ENCODE peak calls at places on chromosomes 12 and 14, in ten cellular contexts. B, E, C, L, V, U, D, N, W and Y are unnamed samples.

GRCh38 chr12:15322164-15323054 is at the start of gene PTPRO:
- DNase-seq in B (no peak), E (no peak), C (peak), L (no peak), V (no peak), U (peak), D (no peak), N (no peak), W (peak), Y (no peak)

GRCh38 chr14:100071545-100071944 is 6.3 kb downstream of the EVL start:
- DNase-seq in B (no peak), E (no peak), C (no peak), L (peak), V (no peak), U (no peak), D (no peak), N (no peak), W (no peak), Y (no peak)

GRCh38 chr12:64083285-64084210 is 138.5 kb downstream of the KICS2 start:
- DNase-seq in B (no peak), E (peak), C (peak), L (no peak), V (peak), U (no peak), D (peak), N (peak), W (peak), Y (peak)

GRCh38 chr14:100529561-100530031 is 57.6 kb downstream of the BEGAIN start:
- DNase-seq in B (no peak), E (peak), C (peak), L (peak), V (peak), U (no peak), D (no peak), N (no peak), W (peak), Y (no peak)

GRCh38 chr12:114665411-114666181 is 18.4 kb downstream of the TBX3 start:
- DNase-seq in B (no peak), E (no peak), C (no peak), L (no peak), V (no peak), U (peak), D (no peak), N (no peak), W (no peak), Y (no peak)

GRCh38 chr14:20632448-20632830 is 9.1 kb downstream of the OR6S1 start:
- DNase-seq in B (no peak), E (no peak), C (no peak), L (no peak), V (no peak), U (no peak), D (no peak), N (no peak), W (no peak), Y (no peak)

GRCh38 chr14:47240755-47241437 is 434.5 kb downstream of the MDGA2 start:
- DNase-seq in B (no peak), E (no peak), C (no peak), L (no peak), V (no peak), U (peak), D (no peak), N (peak), W (no peak), Y (no peak)

GRCh38 chr12:83954071-83954789 is 958.4 kb downstream of the SLC6A15 start:
- DNase-seq in B (no peak), E (no peak), C (no peak), L (no peak), V (no peak), U (peak), D (no peak), N (no peak), W (no peak), Y (no peak)

GRCh38 chr12:92844147-92844763 is 84.8 kb downstream of the EEA1 start:
- DNase-seq in B (no peak), E (no peak), C (no peak), L (no peak), V (no peak), U (no peak), D (no peak), N (no peak), W (no peak), Y (no peak)

GRCh38 chr12:3712209-3712992 is 40.5 kb downstream of the CRACR2A start:
- DNase-seq in B (no peak), E (no peak), C (no peak), L (no peak), V (no peak), U (no peak), D (no peak), N (no peak), W (no peak), Y (no peak)

GRCh38 chr12:62082448-62082847 is 177.8 kb upstream of the USP15 start:
- DNase-seq in B (peak), E (no peak), C (no peak), L (no peak), V (no peak), U (no peak), D (no peak), N (no peak), W (no peak), Y (no peak)

GRCh38 chr12:26112703-26113147 is 12.1 kb downstream of the BHLHE41 start:
- DNase-seq in B (peak), E (no peak), C (no peak), L (no peak), V (no peak), U (peak), D (no peak), N (peak), W (no peak), Y (no peak)

GRCh38 chr14:86462193-86462592 is 932.2 kb downstream of the FLRT2 start:
- DNase-seq in B (no peak), E (no peak), C (no peak), L (no peak), V (no peak), U (peak), D (no peak), N (peak), W (no peak), Y (no peak)

GRCh38 chr14:104291123-104292000 is 153.0 kb downstream of the KIF26A start:
- DNase-seq in B (no peak), E (peak), C (peak), L (no peak), V (peak), U (peak), D (peak), N (no peak), W (peak), Y (no peak)

GRCh38 chr12:132559652-132560420 is 50.5 kb downstream of the LRCOL1 start:
- DNase-seq in B (no peak), E (no peak), C (peak), L (no peak), V (no peak), U (peak), D (no peak), N (no peak), W (peak), Y (no peak)

GRCh38 chr12:125070117-125070516 is 4.9 kb downstream of the AACS start:
- DNase-seq in B (no peak), E (no peak), C (no peak), L (no peak), V (no peak), U (peak), D (no peak), N (no peak), W (no peak), Y (no peak)

GRCh38 chr14:102278631-102278935 is 26.4 kb downstream of the MOK start:
- DNase-seq in B (no peak), E (no peak), C (no peak), L (no peak), V (no peak), U (no peak), D (no peak), N (no peak), W (no peak), Y (no peak)

GRCh38 chr14:102279282-102279681 is 25.7 kb downstream of the MOK start:
- DNase-seq in B (no peak), E (no peak), C (no peak), L (no peak), V (no peak), U (no peak), D (no peak), N (no peak), W (no peak), Y (no peak)

GRCh38 chr14:102280376-102280962 is 24.5 kb downstream of the MOK start:
- DNase-seq in B (peak), E (no peak), C (no peak), L (no peak), V (no peak), U (no peak), D (no peak), N (peak), W (no peak), Y (no peak)

GRCh38 chr14:102277874-102278630 is 26.9 kb downstream of the MOK start:
- DNase-seq in B (no peak), E (no peak), C (no peak), L (no peak), V (no peak), U (no peak), D (no peak), N (no peak), W (no peak), Y (no peak)

DNA sequence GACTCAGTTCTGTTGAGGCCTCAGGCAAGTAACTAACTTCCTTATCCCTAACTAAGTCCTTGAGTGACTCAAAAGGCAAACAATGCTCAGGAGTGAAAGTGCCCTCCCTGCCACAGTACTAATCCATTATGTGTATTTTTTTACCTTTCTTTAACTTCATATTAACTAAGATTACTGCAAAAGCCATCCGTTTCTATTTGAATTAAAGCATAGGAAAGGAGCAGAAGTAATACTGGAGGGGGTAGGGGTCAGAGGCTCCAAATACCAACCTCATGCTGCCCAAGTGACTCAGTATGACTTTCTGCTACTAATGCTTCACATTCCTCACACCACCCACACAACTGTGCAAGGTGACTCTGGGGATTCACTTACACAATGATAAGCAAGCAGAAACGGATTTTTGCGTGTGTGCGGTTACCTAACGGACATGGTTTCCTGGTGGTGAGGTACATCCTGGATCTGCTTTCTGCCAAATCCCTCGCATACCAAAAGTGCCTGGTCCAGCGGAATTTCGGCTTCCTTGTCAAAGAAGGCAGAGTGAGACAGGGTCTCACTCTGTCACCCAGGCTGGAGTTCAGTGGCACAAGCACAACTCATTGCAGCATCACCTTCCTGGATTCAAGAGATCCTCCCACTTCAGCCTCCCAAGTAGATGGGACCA is 25.1 kb downstream of the MOK start:
- DNase-seq in B (peak), E (no peak), C (no peak), L (no peak), V (no peak), U (peak), D (no peak), N (peak), W (no peak), Y (peak)
- H3K27ac ChIP-seq in B (no peak), E (no peak), C (no peak), L (no peak), V (no peak), U (no peak), D (no peak), N (peak), W (peak), Y (no peak)

GRCh38 chr12:56152756-56153137 is 360 bp downstream of the MYL6B start:
- DNase-seq in B (no peak), E (no peak), C (no peak), L (no peak), V (no peak), U (peak), D (no peak), N (no peak), W (no peak), Y (no peak)
- H3K27ac ChIP-seq in B (no peak), E (peak), C (peak), L (peak), V (peak), U (no peak), D (no peak), N (peak), W (no peak), Y (peak)

GRCh38 chr12:75389706-75390105 is 1.2 kb upstream of the GLIPR1L2 start:
- DNase-seq in B (no peak), E (no peak), C (no peak), L (no peak), V (no peak), U (no peak), D (no peak), N (no peak), W (no peak), Y (no peak)
- H3K27ac ChIP-seq in B (no peak), E (peak), C (peak), L (peak), V (no peak), U (no peak), D (no peak), N (no peak), W (no peak), Y (no peak)

GRCh38 chr14:68020493-68020892 is 200.9 kb downstream of the RAD51B start:
- DNase-seq in B (no peak), E (no peak), C (no peak), L (no peak), V (no peak), U (no peak), D (no peak), N (no peak), W (no peak), Y (no peak)

GRCh38 chr14:68016243-68016914 is 196.8 kb downstream of the RAD51B start:
- DNase-seq in B (no peak), E (no peak), C (no peak), L (no peak), V (no peak), U (no peak), D (no peak), N (no peak), W (no peak), Y (no peak)

GRCh38 chr14:68015356-68016242 is 196.0 kb downstream of the RAD51B start:
- DNase-seq in B (no peak), E (no peak), C (no peak), L (no peak), V (no peak), U (no peak), D (no peak), N (peak), W (no peak), Y (no peak)

GRCh38 chr14:68018598-68018997 is 199.0 kb downstream of the RAD51B start:
- DNase-seq in B (no peak), E (no peak), C (no peak), L (no peak), V (no peak), U (no peak), D (no peak), N (peak), W (no peak), Y (no peak)

DNA sequence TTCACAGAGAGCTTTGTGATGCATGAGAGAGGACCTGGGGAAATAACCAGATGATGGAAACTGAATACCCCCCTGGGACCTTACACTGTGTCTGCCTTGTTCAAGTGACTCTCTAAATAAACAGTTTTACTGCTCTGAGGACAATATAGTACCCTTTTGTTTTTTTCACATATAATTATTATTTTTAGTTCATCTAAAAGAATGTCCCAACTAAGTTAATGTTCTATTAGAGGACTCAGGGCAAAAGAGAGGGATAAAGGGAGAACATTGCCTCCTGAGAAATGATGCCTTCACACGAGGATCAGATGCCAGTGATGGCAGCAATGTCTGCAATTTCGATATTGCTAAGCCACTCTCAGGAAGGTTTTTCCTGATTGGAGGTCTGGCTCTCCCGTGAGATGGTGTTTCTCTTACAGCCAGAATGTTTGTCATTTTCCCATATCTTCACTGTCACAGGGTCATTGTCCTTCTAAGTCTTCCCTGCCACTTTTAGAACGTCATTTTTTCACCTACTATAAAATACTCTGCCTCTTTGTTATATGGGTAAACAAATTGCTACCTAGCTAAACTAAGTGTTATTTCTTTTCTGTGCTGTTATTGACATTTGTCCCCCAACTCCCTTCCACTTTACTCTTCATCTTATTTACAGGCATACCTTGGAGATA is 201.6 kb downstream of the RAD51B start:
- DNase-seq in B (no peak), E (no peak), C (no peak), L (no peak), V (no peak), U (no peak), D (no peak), N (no peak), W (no peak), Y (no peak)
- H3K27ac ChIP-seq in B (no peak), E (peak), C (no peak), L (no peak), V (no peak), U (no peak), D (no peak), N (no peak), W (no peak), Y (no peak)

DNA sequence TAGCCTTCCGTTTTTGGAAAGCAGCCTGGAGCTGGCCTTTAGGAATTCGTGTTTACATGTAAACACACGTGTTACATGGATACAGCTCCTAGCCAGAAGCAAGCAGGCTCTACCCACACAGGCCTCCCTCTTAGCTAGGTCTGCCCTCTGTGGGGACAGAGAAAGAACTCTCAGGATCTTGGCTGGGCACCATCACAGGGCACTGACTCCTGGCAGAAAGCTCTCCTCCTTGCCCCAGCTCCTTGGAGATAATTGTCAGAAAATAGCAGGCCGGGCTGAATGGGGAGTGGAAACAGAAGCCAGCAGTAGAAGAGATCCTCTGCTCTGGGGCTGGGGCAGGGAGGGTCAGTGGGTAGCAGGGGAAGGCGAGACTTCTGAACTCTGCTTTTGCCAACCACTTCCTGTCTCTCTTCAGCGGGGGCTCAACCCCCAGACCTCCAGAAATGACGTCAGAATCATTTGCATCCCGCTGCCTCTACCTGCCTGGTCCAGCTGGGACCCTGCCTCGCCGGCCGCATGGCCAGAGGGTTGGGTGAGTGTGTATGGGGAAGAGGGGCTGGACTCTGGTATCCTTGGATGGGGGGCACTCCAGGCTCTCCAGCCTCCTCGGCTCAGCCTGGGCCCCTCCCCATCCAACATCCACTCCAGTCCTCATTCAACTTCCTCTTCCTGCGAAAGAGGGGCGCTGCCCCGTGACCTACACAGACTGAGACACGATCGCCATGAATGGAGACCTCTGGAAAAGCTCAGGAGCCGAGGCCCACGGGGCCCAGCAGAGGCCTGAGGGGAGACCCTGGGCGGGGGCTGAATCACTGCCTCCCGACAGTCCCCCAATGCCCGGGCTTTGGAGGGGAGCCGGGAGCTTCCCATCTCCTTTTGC is 650 bp upstream of the HOXC4 start:
- DNase-seq in B (no peak), E (no peak), C (no peak), L (no peak), V (no peak), U (no peak), D (no peak), N (no peak), W (no peak), Y (no peak)
- H3K27ac ChIP-seq in B (no peak), E (peak), C (no peak), L (no peak), V (no peak), U (no peak), D (no peak), N (peak), W (no peak), Y (peak)

GRCh38 chr12:111411187-111411764 is 5.6 kb downstream of the SH2B3 start:
- DNase-seq in B (no peak), E (no peak), C (no peak), L (peak), V (no peak), U (peak), D (no peak), N (no peak), W (no peak), Y (no peak)

GRCh38 chr12:111408686-111409402 is 3.1 kb downstream of the SH2B3 start:
- DNase-seq in B (no peak), E (no peak), C (no peak), L (no peak), V (no peak), U (no peak), D (no peak), N (no peak), W (no peak), Y (no peak)

GRCh38 chr12:111410229-111411186 is 4.8 kb downstream of the SH2B3 start:
- DNase-seq in B (no peak), E (no peak), C (no peak), L (no peak), V (no peak), U (peak), D (no peak), N (no peak), W (no peak), Y (no peak)

GRCh38 chr12:111408116-111408440 is 2.4 kb downstream of the SH2B3 start:
- DNase-seq in B (no peak), E (no peak), C (no peak), L (no peak), V (no peak), U (no peak), D (no peak), N (no peak), W (no peak), Y (no peak)

DNA sequence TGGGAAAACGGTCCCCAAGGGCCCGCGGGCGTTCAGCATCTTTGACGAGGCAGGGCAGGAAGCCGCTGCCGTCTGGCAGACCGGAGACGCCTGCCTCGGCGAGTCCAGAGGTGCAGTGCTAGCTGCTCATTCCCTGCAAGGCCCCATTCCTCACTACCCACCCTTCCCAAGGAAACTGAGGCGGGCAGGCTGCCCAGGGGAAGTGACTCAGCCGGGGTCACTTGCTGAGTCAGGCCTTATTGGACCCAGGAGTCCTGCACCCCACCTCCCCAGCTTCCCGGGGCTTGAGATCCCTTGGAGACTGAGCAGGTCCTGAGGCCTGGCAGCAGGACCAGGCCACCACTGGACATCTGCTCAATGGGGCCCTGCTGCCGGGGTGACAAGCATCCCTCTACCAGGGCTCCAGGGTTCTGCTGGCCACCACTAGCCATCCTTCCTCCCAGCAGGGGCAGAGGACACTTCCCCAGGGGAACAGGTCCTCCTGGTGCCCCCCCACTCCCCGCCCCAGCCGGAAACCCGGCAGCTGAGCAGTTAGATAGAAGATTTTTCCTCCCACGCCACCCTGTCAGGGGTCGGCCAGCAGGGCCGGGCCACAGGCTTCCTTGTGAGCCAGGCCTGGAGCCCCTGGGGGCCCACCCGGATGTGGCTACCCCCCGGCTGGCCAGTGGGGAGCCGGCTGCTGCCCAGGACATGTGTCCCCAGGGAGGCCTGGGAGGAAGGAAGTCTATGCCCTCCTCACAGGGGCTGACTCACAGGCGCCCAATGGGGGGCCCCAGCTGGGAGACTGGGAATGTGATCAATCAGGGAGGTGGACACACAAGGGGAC is 3.9 kb downstream of the SH2B3 start:
- DNase-seq in B (no peak), E (peak), C (peak), L (peak), V (peak), U (no peak), D (no peak), N (no peak), W (no peak), Y (peak)
- H3K27ac ChIP-seq in B (no peak), E (peak), C (peak), L (peak), V (peak), U (no peak), D (peak), N (no peak), W (peak), Y (peak)